ENCODE peak calls at places on chromosomes 16 and 17, in six cellular contexts. One of them, this sample, is unnamed.

GRCh38 chr16:79372504-79373184 is 227.9 kb downstream of the MAF start:
- DNase-seq in effector memory CD4-positive, alpha-beta T cell: peak; percentile 8
- DNase-seq in psoas muscle: no peak
- DNase-seq in testis: no peak
- DNase-seq in AG10803: peak; percentile 64
- DNase-seq in right lobe of liver: no peak
- DNase-seq in this sample: no peak

GRCh38 chr16:70416748-70417616 is 21.9 kb downstream of the ST3GAL2 start:
- DNase-seq in effector memory CD4-positive, alpha-beta T cell: no peak
- DNase-seq in psoas muscle: no peak
- DNase-seq in testis: no peak
- DNase-seq in AG10803: no peak
- DNase-seq in right lobe of liver: no peak
- DNase-seq in this sample: peak; percentile 39

GRCh38 chr17:48612854-48613691 is 2.0 kb downstream of the HOXB8 start:
- DNase-seq in effector memory CD4-positive, alpha-beta T cell: peak; percentile 44
- DNase-seq in psoas muscle: no peak
- DNase-seq in testis: no peak
- DNase-seq in AG10803: no peak
- DNase-seq in right lobe of liver: no peak
- DNase-seq in this sample: peak; percentile 58

GRCh38 chr16:1981398-1981836 is at the start of gene NOXO1:
- DNase-seq in effector memory CD4-positive, alpha-beta T cell: no peak
- DNase-seq in psoas muscle: no peak
- DNase-seq in testis: no peak
- DNase-seq in AG10803: no peak
- DNase-seq in right lobe of liver: no peak
- DNase-seq in this sample: peak; percentile 79

GRCh38 chr16:48576927-48577326 is 33.1 kb downstream of the N4BP1 start:
- DNase-seq in effector memory CD4-positive, alpha-beta T cell: no peak
- DNase-seq in psoas muscle: no peak
- DNase-seq in testis: no peak
- DNase-seq in AG10803: no peak
- DNase-seq in right lobe of liver: no peak
- DNase-seq in this sample: no peak

GRCh38 chr17:57534863-57535651 is 210.0 kb downstream of the CCDC182 start:
- DNase-seq in effector memory CD4-positive, alpha-beta T cell: no peak
- DNase-seq in psoas muscle: no peak
- DNase-seq in testis: peak; percentile 61
- DNase-seq in AG10803: no peak
- DNase-seq in right lobe of liver: peak; percentile 57
- DNase-seq in this sample: no peak

GRCh38 chr17:11245187-11245586 is 4.2 kb downstream of the SHISA6 start:
- DNase-seq in effector memory CD4-positive, alpha-beta T cell: no peak
- DNase-seq in psoas muscle: peak; percentile 54
- DNase-seq in testis: no peak
- DNase-seq in AG10803: no peak
- DNase-seq in right lobe of liver: no peak
- DNase-seq in this sample: no peak

GRCh38 chr17:19378416-19379293 is at the start of gene MAPK7:
- DNase-seq in effector memory CD4-positive, alpha-beta T cell: no peak
- DNase-seq in psoas muscle: peak; percentile 55
- DNase-seq in testis: no peak
- DNase-seq in AG10803: no peak
- DNase-seq in right lobe of liver: no peak
- DNase-seq in this sample: no peak

GRCh38 chr16:86961133-86961720 is 356.0 kb downstream of the C16orf95 start:
- DNase-seq in effector memory CD4-positive, alpha-beta T cell: no peak
- DNase-seq in psoas muscle: no peak
- DNase-seq in testis: no peak
- DNase-seq in AG10803: peak; percentile 48
- DNase-seq in right lobe of liver: no peak
- DNase-seq in this sample: no peak

GRCh38 chr16:73062640-73063283 is 14.8 kb upstream of the ZFHX3 start:
- DNase-seq in effector memory CD4-positive, alpha-beta T cell: no peak
- DNase-seq in psoas muscle: no peak
- DNase-seq in testis: no peak
- DNase-seq in AG10803: no peak
- DNase-seq in right lobe of liver: no peak
- DNase-seq in this sample: no peak

GRCh38 chr17:8664426-8665105 is 34.0 kb upstream of the MYH10 start:
- DNase-seq in effector memory CD4-positive, alpha-beta T cell: no peak
- DNase-seq in psoas muscle: no peak
- DNase-seq in testis: no peak
- DNase-seq in AG10803: no peak
- DNase-seq in right lobe of liver: no peak
- DNase-seq in this sample: no peak

GRCh38 chr16:61892531-61892930 is 143.7 kb downstream of the CDH8 start:
- DNase-seq in effector memory CD4-positive, alpha-beta T cell: no peak
- DNase-seq in psoas muscle: no peak
- DNase-seq in testis: no peak
- DNase-seq in AG10803: no peak
- DNase-seq in right lobe of liver: no peak
- DNase-seq in this sample: no peak

GRCh38 chr17:28306954-28307401 is 12.0 kb upstream of the TMEM97 start:
- DNase-seq in effector memory CD4-positive, alpha-beta T cell: no peak
- DNase-seq in psoas muscle: no peak
- DNase-seq in testis: peak; percentile 43
- DNase-seq in AG10803: no peak
- DNase-seq in right lobe of liver: no peak
- DNase-seq in this sample: no peak

DNA sequence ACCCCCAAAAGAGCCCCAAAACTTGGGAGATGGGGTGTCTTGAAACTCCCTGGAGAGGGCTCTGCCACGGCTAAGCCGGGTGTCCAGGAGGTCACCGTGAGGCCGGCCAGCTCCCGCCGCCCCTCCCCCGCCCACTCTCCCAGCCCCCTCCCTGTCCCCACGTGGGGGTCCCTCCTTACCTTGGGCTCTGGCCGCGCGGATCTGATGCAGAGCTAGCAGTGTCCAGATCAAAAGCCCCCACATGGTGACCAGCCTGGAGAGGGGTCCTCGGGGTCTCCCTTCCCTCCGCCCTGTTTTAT is 450 bp downstream of the SDK2 start:
- DNase-seq in effector memory CD4-positive, alpha-beta T cell: no peak
- DNase-seq in psoas muscle: no peak
- DNase-seq in testis: no peak
- DNase-seq in AG10803: no peak
- DNase-seq in right lobe of liver: no peak
- DNase-seq in this sample: no peak
- H3K4me3 ChIP-seq in effector memory CD4-positive, alpha-beta T cell: peak overlapping the region; percentile 64
- H3K4me3 ChIP-seq in psoas muscle: peak overlapping the region; percentile 64
- H3K4me3 ChIP-seq in testis: peak overlapping the region; percentile 64
- H3K4me3 ChIP-seq in AG10803: peak overlapping the region; percentile 43
- H3K4me3 ChIP-seq in right lobe of liver: peak overlapping the region; percentile 5
- H3K4me3 ChIP-seq in this sample: no peak overlapping the region

GRCh38 chr17:12316021-12316420 is 295.3 kb downstream of the MAP2K4 start:
- DNase-seq in effector memory CD4-positive, alpha-beta T cell: no peak
- DNase-seq in psoas muscle: no peak
- DNase-seq in testis: no peak
- DNase-seq in AG10803: peak; percentile 1
- DNase-seq in right lobe of liver: no peak
- DNase-seq in this sample: no peak

GRCh38 chr17:12318614-12319266 is 298.1 kb downstream of the MAP2K4 start:
- DNase-seq in effector memory CD4-positive, alpha-beta T cell: no peak
- DNase-seq in psoas muscle: no peak
- DNase-seq in testis: peak; percentile 22
- DNase-seq in AG10803: no peak
- DNase-seq in right lobe of liver: no peak
- DNase-seq in this sample: no peak

GRCh38 chr17:12320286-12320685 is 299.6 kb downstream of the MAP2K4 start:
- DNase-seq in effector memory CD4-positive, alpha-beta T cell: no peak
- DNase-seq in psoas muscle: no peak
- DNase-seq in testis: no peak
- DNase-seq in AG10803: peak; percentile 21
- DNase-seq in right lobe of liver: no peak
- DNase-seq in this sample: no peak
- H3K4me3 ChIP-seq in effector memory CD4-positive, alpha-beta T cell: no peak overlapping the region
- H3K4me3 ChIP-seq in psoas muscle: no peak overlapping the region
- H3K4me3 ChIP-seq in testis: no peak overlapping the region
- H3K4me3 ChIP-seq in AG10803: no peak overlapping the region
- H3K4me3 ChIP-seq in right lobe of liver: no peak overlapping the region
- H3K4me3 ChIP-seq in this sample: no peak overlapping the region

DNA sequence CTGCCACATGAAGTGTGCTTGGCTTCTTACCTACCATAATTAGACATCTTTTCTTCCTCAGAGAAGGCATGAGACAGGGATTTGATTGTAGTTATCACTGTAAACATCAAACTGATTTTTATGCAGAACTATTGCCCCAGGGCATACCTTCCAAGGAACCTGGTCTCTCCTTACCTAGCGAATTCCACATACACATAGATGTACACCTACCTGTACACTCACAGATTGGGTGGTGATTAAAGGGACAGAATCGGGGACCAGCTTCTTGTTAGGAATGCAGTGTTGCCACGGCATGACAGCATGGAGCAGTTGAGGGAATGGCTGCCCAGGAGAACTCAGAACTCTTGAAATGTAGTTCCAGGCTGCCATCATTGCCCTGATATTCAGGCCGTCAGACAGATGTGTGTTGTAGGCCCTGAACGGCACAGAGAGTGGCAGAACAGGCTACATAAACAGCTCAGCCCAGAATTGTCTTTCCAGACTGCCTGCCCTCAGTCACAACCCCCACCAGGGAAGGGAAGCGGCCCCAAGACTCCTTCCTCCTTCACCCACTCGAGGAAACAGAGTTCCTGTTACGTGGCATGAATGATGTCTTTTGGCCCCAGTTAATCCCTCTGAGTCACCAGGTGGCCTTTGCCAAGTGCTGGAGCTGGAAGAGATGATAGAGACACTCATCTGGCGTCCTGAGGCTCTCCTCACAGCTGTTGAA is 17.8 kb upstream of the NAGLU start:
- DNase-seq in effector memory CD4-positive, alpha-beta T cell: no peak
- DNase-seq in psoas muscle: peak; percentile 90
- DNase-seq in testis: peak; percentile 71
- DNase-seq in AG10803: peak; percentile 98
- DNase-seq in right lobe of liver: no peak
- DNase-seq in this sample: peak; percentile 76
- H3K4me3 ChIP-seq in effector memory CD4-positive, alpha-beta T cell: no peak overlapping the region
- H3K4me3 ChIP-seq in psoas muscle: no peak overlapping the region
- H3K4me3 ChIP-seq in testis: no peak overlapping the region
- H3K4me3 ChIP-seq in AG10803: no peak overlapping the region
- H3K4me3 ChIP-seq in right lobe of liver: no peak overlapping the region
- H3K4me3 ChIP-seq in this sample: no peak overlapping the region

DNA sequence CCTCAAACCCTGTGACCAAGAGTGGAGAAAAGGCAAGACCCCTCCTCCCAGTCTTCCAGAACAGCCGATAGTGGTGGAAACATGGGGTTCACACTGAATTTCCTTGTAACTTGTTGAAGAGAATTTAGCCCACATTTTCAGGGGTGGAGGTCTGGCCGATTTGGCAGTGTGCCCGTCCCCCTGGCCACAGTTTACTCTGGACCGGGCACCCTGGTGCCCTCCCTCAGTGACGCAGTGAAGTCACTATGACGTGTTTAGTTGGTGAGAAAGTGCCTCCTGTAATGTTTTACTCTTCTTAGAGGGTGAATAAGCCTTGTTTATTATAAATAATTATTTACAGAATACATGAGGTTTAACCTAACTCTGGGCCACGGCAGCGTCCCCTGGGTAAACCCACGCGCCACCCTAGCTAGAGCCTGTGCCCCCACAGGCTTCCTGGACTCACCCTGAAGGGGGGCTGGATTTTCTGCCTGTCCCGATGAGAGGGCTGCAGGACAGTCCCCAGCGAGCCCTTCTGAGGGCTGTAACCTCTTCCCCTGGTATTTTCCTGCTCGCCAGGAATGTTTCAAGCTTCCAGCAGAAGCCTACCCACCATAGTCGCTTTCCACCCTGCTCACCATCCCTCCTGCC is 316.9 kb downstream of the SEC14L1 start:
- DNase-seq in effector memory CD4-positive, alpha-beta T cell: no peak
- DNase-seq in psoas muscle: no peak
- DNase-seq in testis: no peak
- DNase-seq in AG10803: no peak
- DNase-seq in right lobe of liver: no peak
- DNase-seq in this sample: no peak
- H3K4me3 ChIP-seq in effector memory CD4-positive, alpha-beta T cell: peak overlapping the region; percentile 91
- H3K4me3 ChIP-seq in psoas muscle: no peak overlapping the region
- H3K4me3 ChIP-seq in testis: no peak overlapping the region
- H3K4me3 ChIP-seq in AG10803: no peak overlapping the region
- H3K4me3 ChIP-seq in right lobe of liver: no peak overlapping the region
- H3K4me3 ChIP-seq in this sample: no peak overlapping the region